ENCODE peak calls at places on chromosome 11, in four cellular contexts. J is NAMALWA, I is RCC 7860, T is SK-N-SH. A is an unnamed sample.

GRCh38 chr11:3135491-3136440 is 29.3 kb downstream of the OSBPL5 start:
- DNase-seq in T (no peak), I (no peak), J (no peak), A (no peak)

GRCh38 chr11:2382927-2383822 is 6.1 kb downstream of the CD81 start:
- DNase-seq in I (no peak), J (peak), T (no peak), A (no peak)

GRCh38 chr11:118259138-118259537 is 5.0 kb downstream of the MPZL2 start:
- DNase-seq in I (no peak), J (no peak), T (no peak), A (no peak)

GRCh38 chr11:126083829-126084607 is 21.4 kb upstream of the CDON start:
- DNase-seq in T (peak), J (no peak), I (no peak), A (no peak)

GRCh38 chr11:57641426-57641825 is 8.3 kb downstream of the YPEL4 start:
- DNase-seq in T (peak), J (peak), I (peak), A (peak)

GRCh38 chr11:121651267-121651625 is 198.5 kb upstream of the SORL1-AS1 start:
- DNase-seq in I (no peak), T (no peak), J (no peak), A (no peak)

GRCh38 chr11:117884994-117885393 is 8.5 kb upstream of the FXYD6 start:
- DNase-seq in T (no peak), I (no peak), J (no peak), A (no peak)

GRCh38 chr11:96412761-96413381 is 23.1 kb downstream of the JRKL start:
- DNase-seq in T (no peak), I (no peak), J (no peak), A (no peak)

GRCh38 chr11:16774920-16775603 is 36.6 kb downstream of the C11orf58 start:
- DNase-seq in J (no peak), I (no peak), T (no peak), A (no peak)

GRCh38 chr11:10293423-10294288 is at the start of gene SBF2:
- DNase-seq in I (peak), J (peak), T (peak), A (peak)

A was measured in Caki2.